ENCODE peak calls at places on chromosomes 13 and 19, in four cellular contexts. I is brain microvascular endothelial cell, Q is upper lobe of right lung, F is HCT116. P is an unnamed sample.
A peak's percentile ranks its signal among the peaks of the same experiment; 100 is the strongest.

GRCh38 chr13:46748300-46748699 is 48.7 kb downstream of the ESD start:
- DNase-seq in I (no peak), Q (no peak), F (no peak), P (no peak)

GRCh38 chr19:13034636-13035035 is 39.4 kb downstream of the NFIX start:
- DNase-seq in I (no peak), Q (no peak), F (no peak), P (no peak)

GRCh38 chr19:1510442-1510806 is 2.4 kb downstream of the ADAMTSL5 start:
- DNase-seq in I (no peak), Q (no peak), F (no peak), P (no peak)

GRCh38 chr19:55681131-55682087 is 6.4 kb downstream of the EPN1 start:
- DNase-seq in I (no peak), Q (no peak), F (no peak), P (no peak)

GRCh38 chr19:53870485-53870844 is 2.8 kb downstream of the MYADM start:
- DNase-seq in I (no peak), Q (no peak), F (no peak), P (no peak)

GRCh38 chr19:56566904-56567273 is 379 bp upstream of the ZNF470 start:
- DNase-seq in I (peak; percentile 43), Q (peak; percentile 78), F (no peak), P (peak; percentile 1)

GRCh38 chr19:49814010-49814409 is 918 bp upstream of the FUZ start:
- DNase-seq in I (no peak), Q (no peak), F (no peak), P (no peak)

GRCh38 chr19:1252818-1253513 is 4.6 kb downstream of the MIDN start:
- DNase-seq in I (peak; percentile 94), Q (peak; percentile 97), F (no peak), P (no peak)

GRCh38 chr13:83681547-83681946 is 200.7 kb downstream of the SLITRK1 start:
- DNase-seq in I (no peak), Q (no peak), F (no peak), P (no peak)

DNA sequence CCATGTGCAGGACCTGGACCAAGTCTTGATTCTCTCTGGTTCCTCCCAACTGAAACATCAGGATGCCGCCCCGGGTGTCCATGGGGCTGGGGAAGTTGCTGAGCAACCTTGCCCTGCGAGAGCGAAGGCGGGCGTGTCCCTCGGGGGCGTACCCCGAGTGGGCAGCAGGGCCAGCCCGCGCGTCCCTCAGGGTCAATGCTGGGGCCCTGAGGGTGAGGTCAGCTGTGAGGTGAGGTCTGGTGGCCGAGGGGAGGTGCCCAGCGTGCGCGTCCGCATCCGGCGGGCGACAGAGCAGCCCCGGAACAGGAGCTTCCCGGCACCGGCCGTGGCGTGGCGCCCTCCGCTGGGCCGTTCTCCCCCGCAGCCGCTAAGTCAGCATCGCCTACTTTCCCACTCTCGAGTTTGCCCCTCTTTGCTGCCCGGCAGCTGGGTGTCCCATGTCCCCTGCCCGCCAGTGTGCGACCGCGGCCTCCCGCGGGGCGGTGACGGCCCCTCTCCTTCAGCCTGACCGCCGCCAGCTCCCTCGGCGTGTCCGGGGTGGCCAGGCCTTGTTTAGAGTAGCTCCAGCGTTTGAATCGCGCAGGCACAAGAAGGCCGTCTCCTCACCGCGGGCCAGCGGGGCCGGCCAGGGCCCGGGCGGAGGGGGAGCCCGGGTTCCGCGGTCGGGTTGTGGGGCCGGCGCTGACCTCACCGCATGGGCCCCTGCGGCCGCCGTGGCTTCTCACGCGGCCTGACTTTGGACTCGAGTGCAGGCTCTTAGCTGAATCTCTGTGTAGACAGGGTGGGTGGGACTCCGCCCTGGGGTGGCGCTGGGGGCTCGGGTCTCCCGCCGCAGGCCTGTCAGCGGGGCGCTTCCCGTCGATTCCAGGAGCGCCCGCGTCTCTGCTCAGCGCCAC is 33.0 kb downstream of the GJA3 start:
- DNase-seq in I (no peak), Q (peak; percentile 88), F (no peak), P (no peak)
- TF ChIP-seq CTCF in I (peak; percentile 54), Q (peak; percentile 39), F (peak; percentile 44), P (peak; percentile 29)

GRCh38 chr19:6056282-6056741 is 54.0 kb downstream of the RFX2 start:
- DNase-seq in I (no peak), Q (no peak), F (no peak), P (no peak)
- H3K4me3 ChIP-seq in I (no peak overlapping the region), Q (no peak overlapping the region), F (no peak overlapping the region), P (no peak overlapping the region)

GRCh38 chr19:11361037-11361770 is 6.0 kb downstream of the PLPPR2 start:
- DNase-seq in I (no peak), Q (peak; percentile 88), F (no peak), P (no peak)

GRCh38 chr19:11355160-11356073 is at the start of gene PLPPR2:
- DNase-seq in I (peak; percentile 92), Q (peak; percentile 96), F (peak; percentile 82), P (no peak)

GRCh38 chr19:11359421-11359820 is 4.2 kb downstream of the PLPPR2 start:
- DNase-seq in I (no peak), Q (no peak), F (no peak), P (no peak)

GRCh38 chr19:11356074-11356397 is 804 bp downstream of the PLPPR2 start:
- DNase-seq in I (no peak), Q (no peak), F (no peak), P (no peak)

GRCh38 chr19:11356676-11357550 is 1.7 kb downstream of the PLPPR2 start:
- DNase-seq in I (no peak), Q (no peak), F (no peak), P (no peak)
- TF ChIP-seq CTCF in I (no peak), Q (no peak), F (no peak), P (no peak)

GRCh38 chr19:15615526-15615925 is 508 bp downstream of the CYP4F8 start:
- DNase-seq in I (no peak), Q (no peak), F (no peak), P (no peak)

GRCh38 chr19:15614507-15615379 is at the start of gene CYP4F8:
- DNase-seq in I (no peak), Q (no peak), F (no peak), P (no peak)

GRCh38 chr19:15618321-15618720 is 3.3 kb downstream of the CYP4F8 start:
- DNase-seq in I (no peak), Q (no peak), F (no peak), P (no peak)

GRCh38 chr19:15616183-15616582 is 1.2 kb downstream of the CYP4F8 start:
- DNase-seq in I (no peak), Q (no peak), F (no peak), P (no peak)

GRCh38 chr19:15616627-15617270 is 1.7 kb downstream of the CYP4F8 start:
- DNase-seq in I (no peak), Q (no peak), F (no peak), P (no peak)
- H3K4me3 ChIP-seq in I (no peak overlapping the region), Q (no peak overlapping the region), F (no peak overlapping the region), P (no peak overlapping the region)

DNA sequence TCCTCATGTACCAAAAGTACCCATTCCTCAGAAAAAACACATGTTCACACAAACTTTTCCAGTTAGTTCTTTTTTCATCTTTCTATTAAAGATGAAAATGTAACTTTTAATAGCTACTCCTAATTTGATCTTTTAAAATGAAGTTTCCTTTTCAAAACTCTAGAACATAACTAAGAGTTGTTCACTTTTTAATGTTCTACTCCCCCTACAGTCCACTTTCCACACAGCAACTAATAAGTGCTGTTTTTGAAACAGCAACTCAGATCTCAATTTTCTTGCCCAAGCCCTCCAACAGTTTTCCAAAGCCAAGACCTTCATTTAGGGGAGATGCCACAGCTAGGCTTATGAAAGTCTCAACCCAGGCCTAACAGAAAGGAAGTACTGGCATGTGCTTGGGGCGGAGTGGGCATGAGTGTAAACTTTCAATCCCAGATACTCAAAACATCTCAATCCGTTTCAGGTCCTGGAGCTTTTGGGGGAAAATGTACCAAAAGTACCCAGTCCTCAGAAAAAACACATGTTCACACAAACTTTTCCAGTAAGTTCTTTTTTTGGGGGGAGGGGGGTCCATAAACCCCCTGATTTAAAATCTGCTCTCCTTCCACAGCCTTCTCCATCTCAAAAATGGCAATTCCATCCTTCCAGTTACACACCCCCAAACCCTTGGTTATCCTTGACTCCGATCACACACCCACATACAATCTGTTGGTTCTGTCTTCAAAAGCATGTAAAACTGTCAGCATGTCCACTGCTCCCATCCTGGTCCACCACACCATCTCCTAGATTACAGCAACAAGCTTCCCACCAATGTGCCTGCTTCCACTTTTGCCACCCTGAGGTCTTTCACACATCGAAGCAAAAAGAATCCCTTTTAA is 2.0 kb downstream of the FBL start:
- DNase-seq in I (peak; percentile 40), Q (no peak), F (no peak), P (no peak)
- TF ChIP-seq CTCF in I (peak; percentile 62), Q (peak; percentile 62), F (peak; percentile 73), P (peak; percentile 63)